ENCODE peak calls at places on chromosomes 1 and 21, in eight cellular contexts. M is GM12864; U is mesenchymal stem cell; A is naive thymus-derived CD4-positive, alpha-beta T cell; H is hepatocyte; J is fibroblast of lung; P is sigmoid colon; S is CD8-positive, alpha-beta T cell. Z is an unnamed sample.

GRCh38 chr1:118961156-118961555 is 27.0 kb downstream of the TBX15 start:
- DNase-seq in M (no peak), U (no peak), A (no peak), H (no peak), J (no peak), P (no peak), S (no peak), Z (peak)

GRCh38 chr1:78250201-78250600 is 204.4 kb downstream of the GIPC2 start:
- DNase-seq in M (no peak), U (no peak), A (no peak), H (no peak), J (no peak), P (no peak), S (no peak), Z (no peak)

GRCh38 chr1:7363481-7363880 is 407.6 kb upstream of the VAMP3 start:
- DNase-seq in M (no peak), U (no peak), A (no peak), H (no peak), J (no peak), P (no peak), S (no peak), Z (no peak)

GRCh38 chr1:162605225-162605927 is 26.9 kb upstream of the DDR2 start:
- DNase-seq in M (no peak), U (peak), A (no peak), H (peak), J (peak), P (no peak), S (no peak), Z (peak)

GRCh38 chr1:173224887-173225280 is 17.8 kb upstream of the TNFSF4 start:
- DNase-seq in M (no peak), U (no peak), A (no peak), H (no peak), J (no peak), P (no peak), S (no peak), Z (no peak)

GRCh38 chr1:7093297-7093696 is 308.0 kb downstream of the CAMTA1 start:
- DNase-seq in M (no peak), U (no peak), A (no peak), H (no peak), J (no peak), P (no peak), S (no peak), Z (no peak)

GRCh38 chr1:10663668-10664035 is 132.8 kb downstream of the CASZ1 start:
- DNase-seq in M (no peak), U (peak), A (no peak), H (peak), J (peak), P (peak), S (no peak), Z (no peak)

GRCh38 chr1:233113009-233113712 is 162.8 kb downstream of the NTPCR start:
- DNase-seq in M (no peak), U (peak), A (no peak), H (peak), J (peak), P (peak), S (no peak), Z (peak)

GRCh38 chr1:73770109-73770905 is 427.7 kb downstream of the LRRIQ3 start:
- DNase-seq in M (no peak), U (no peak), A (no peak), H (no peak), J (no peak), P (no peak), S (no peak), Z (no peak)

GRCh38 chr21:42806489-42807140 is 72.7 kb downstream of the WDR4 start:
- DNase-seq in M (no peak), U (no peak), A (no peak), H (no peak), J (no peak), P (no peak), S (no peak), Z (no peak)

GRCh38 chr1:236913371-236914037 is 90.7 kb downstream of the MT1HL1 start:
- DNase-seq in M (no peak), U (no peak), A (no peak), H (no peak), J (peak), P (no peak), S (no peak), Z (peak)

GRCh38 chr1:18814340-18815202 is 44.9 kb downstream of the TAS1R2 start:
- DNase-seq in M (no peak), U (no peak), A (no peak), H (no peak), J (peak), P (no peak), S (no peak), Z (no peak)

GRCh38 chr1:228338521-228339051 is 68.0 kb downstream of the TRIM11 start:
- DNase-seq in M (no peak), U (no peak), A (no peak), H (no peak), J (no peak), P (peak), S (no peak), Z (no peak)

GRCh38 chr1:22031214-22031962 is 21.1 kb upstream of the CDC42 start:
- DNase-seq in M (no peak), U (peak), A (peak), H (peak), J (no peak), P (peak), S (no peak), Z (no peak)

GRCh38 chr1:70910013-70910412 is 137.6 kb downstream of the PTGER3 start:
- DNase-seq in M (no peak), U (no peak), A (no peak), H (no peak), J (no peak), P (no peak), S (no peak), Z (no peak)

GRCh38 chr21:23475518-23476189 is 2131.6 kb downstream of the MRPL39 start:
- DNase-seq in M (no peak), U (no peak), A (no peak), H (no peak), J (no peak), P (no peak), S (no peak), Z (no peak)

GRCh38 chr1:232477728-232478127 is 152.2 kb downstream of the SIPA1L2 start:
- DNase-seq in M (no peak), U (peak), A (no peak), H (no peak), J (peak), P (no peak), S (no peak), Z (peak)

GRCh38 chr1:93221913-93222312 is 41.4 kb downstream of the CCDC18 start:
- DNase-seq in M (no peak), U (peak), A (no peak), H (peak), J (peak), P (no peak), S (no peak), Z (peak)

GRCh38 chr1:21510113-21510493 is 880 bp downstream of the ALPL start:
- DNase-seq in M (no peak), U (no peak), A (no peak), H (no peak), J (no peak), P (no peak), S (no peak), Z (no peak)

GRCh38 chr1:7561331-7561921 is 209.7 kb upstream of the VAMP3 start:
- DNase-seq in M (no peak), U (peak), A (no peak), H (no peak), J (no peak), P (no peak), S (no peak), Z (no peak)

GRCh38 chr1:9384751-9385245 is 92.1 kb downstream of the SPSB1 start:
- DNase-seq in M (no peak), U (peak), A (no peak), H (peak), J (no peak), P (peak), S (no peak), Z (no peak)

GRCh38 chr21:34835526-34835925 is 166.7 kb downstream of the CLIC6 start:
- DNase-seq in M (no peak), U (peak), A (no peak), H (no peak), J (no peak), P (peak), S (no peak), Z (no peak)

GRCh38 chr21:37348664-37349063 is 17.9 kb upstream of the DYRK1A start:
- DNase-seq in M (no peak), U (no peak), A (no peak), H (no peak), J (no peak), P (no peak), S (no peak), Z (no peak)

GRCh38 chr1:181423301-181423918 is 59.9 kb upstream of the CACNA1E start:
- DNase-seq in M (no peak), U (peak), A (peak), H (peak), J (peak), P (no peak), S (no peak), Z (peak)

GRCh38 chr1:98086796-98087195 is 166.0 kb upstream of the DPYD start:
- DNase-seq in M (no peak), U (peak), A (no peak), H (peak), J (peak), P (no peak), S (no peak), Z (peak)

GRCh38 chr1:111756124-111756513 is 418 bp downstream of the DDX20 start:
- DNase-seq in M (no peak), U (no peak), A (no peak), H (no peak), J (no peak), P (no peak), S (no peak), Z (no peak)

GRCh38 chr1:102937401-102937800 is 170.9 kb downstream of the COL11A1 start:
- DNase-seq in M (no peak), U (no peak), A (no peak), H (no peak), J (no peak), P (no peak), S (no peak), Z (no peak)

GRCh38 chr1:109307363-109308021 is 681 bp upstream of the MYBPHL start:
- DNase-seq in M (no peak), U (peak), A (no peak), H (peak), J (no peak), P (peak), S (no peak), Z (no peak)

GRCh38 chr1:172421974-172422604 is 1.6 kb downstream of the C1orf105 start:
- DNase-seq in M (no peak), U (no peak), A (no peak), H (no peak), J (no peak), P (no peak), S (no peak), Z (no peak)

GRCh38 chr1:233518344-233518743 is 95.6 kb upstream of the KCNK1 start:
- DNase-seq in M (peak), U (peak), A (no peak), H (peak), J (peak), P (no peak), S (no peak), Z (peak)

GRCh38 chr1:78333426-78334012 is 157.3 kb upstream of the PTGFR start:
- DNase-seq in M (peak), U (peak), A (no peak), H (peak), J (peak), P (no peak), S (no peak), Z (peak)

GRCh38 chr1:247528812-247529474 is 7.3 kb downstream of the OR2C3 start:
- DNase-seq in M (no peak), U (no peak), A (no peak), H (no peak), J (no peak), P (no peak), S (no peak), Z (peak)

GRCh38 chr1:159853417-159853816 is 9.0 kb downstream of the VSIG8 start:
- DNase-seq in M (no peak), U (no peak), A (no peak), H (no peak), J (peak), P (no peak), S (no peak), Z (no peak)
- H3K4me3 ChIP-seq in M (no peak), U (peak), A (no peak), H (peak), J (no peak), P (no peak), S (no peak), Z (no peak)

GRCh38 chr1:11788549-11789053 is 17.2 kb downstream of the MTHFR start:
- DNase-seq in M (no peak), U (no peak), A (no peak), H (no peak), J (no peak), P (no peak), S (no peak), Z (no peak)
- H3K4me3 ChIP-seq in M (no peak), U (no peak), A (no peak), H (no peak), J (no peak), P (no peak), S (no peak), Z (no peak)

GRCh38 chr1:27382950-27383627 is at the start of gene CD164L2:
- DNase-seq in M (no peak), U (no peak), A (no peak), H (peak), J (no peak), P (no peak), S (no peak), Z (no peak)
- H3K4me3 ChIP-seq in M (no peak), U (no peak), A (no peak), H (no peak), J (no peak), P (no peak), S (no peak), Z (peak)

DNA sequence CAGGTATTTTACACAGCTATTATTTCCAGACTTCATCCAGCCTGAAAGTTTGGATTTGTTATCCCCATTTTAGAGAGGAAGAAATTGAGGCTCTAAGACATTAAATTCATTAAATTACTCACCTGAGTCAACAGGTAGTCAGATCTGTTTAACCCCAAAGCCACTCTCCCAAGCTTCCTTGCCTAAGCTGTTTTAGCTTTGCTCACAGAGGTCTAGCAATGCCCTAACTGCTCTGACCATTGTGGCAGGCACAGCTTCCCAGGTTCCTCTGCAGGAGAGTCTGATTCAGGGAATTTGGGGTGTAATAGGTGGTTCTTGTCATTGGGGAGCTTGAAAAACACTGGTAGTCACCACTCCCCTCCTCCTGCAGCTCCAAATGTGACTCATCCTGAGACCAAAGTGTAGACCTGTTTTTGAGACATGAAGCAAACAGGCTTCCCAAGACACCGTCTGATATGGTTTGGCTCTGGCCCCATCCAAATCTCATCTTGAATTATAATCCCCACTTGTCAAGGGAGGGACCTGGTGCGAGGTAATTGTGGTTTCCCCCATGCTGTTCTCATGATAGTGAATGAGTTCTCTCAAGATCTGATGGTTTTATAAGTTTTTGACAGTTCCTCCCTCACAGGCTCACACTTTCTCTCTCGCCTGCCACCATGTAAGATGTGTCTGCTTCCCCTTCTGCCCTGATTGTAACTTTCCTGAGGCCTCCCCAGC is 142.8 kb upstream of the DNAH14 start:
- DNase-seq in M (no peak), U (no peak), A (no peak), H (no peak), J (peak), P (no peak), S (no peak), Z (peak)
- H3K4me3 ChIP-seq in M (no peak), U (no peak), A (no peak), H (no peak), J (no peak), P (no peak), S (no peak), Z (no peak)

GRCh38 chr1:226069818-226070489 is 7.4 kb downstream of the H3-3A start:
- DNase-seq in M (no peak), U (no peak), A (no peak), H (no peak), J (no peak), P (no peak), S (no peak), Z (no peak)

GRCh38 chr1:226063362-226064167 is 1.0 kb downstream of the H3-3A start:
- DNase-seq in M (no peak), U (peak), A (peak), H (peak), J (peak), P (peak), S (peak), Z (peak)

GRCh38 chr1:226064816-226065248 is 2.3 kb downstream of the H3-3A start:
- DNase-seq in M (no peak), U (peak), A (peak), H (peak), J (peak), P (no peak), S (no peak), Z (peak)

GRCh38 chr1:226064168-226064815 is 1.8 kb downstream of the H3-3A start:
- DNase-seq in M (no peak), U (peak), A (peak), H (no peak), J (peak), P (no peak), S (no peak), Z (peak)

GRCh38 chr1:226066415-226067077 is 4.0 kb downstream of the H3-3A start:
- DNase-seq in M (no peak), U (no peak), A (no peak), H (no peak), J (peak), P (no peak), S (no peak), Z (no peak)
- H3K4me3 ChIP-seq in M (no peak), U (no peak), A (peak), H (no peak), J (no peak), P (no peak), S (no peak), Z (no peak)

DNA sequence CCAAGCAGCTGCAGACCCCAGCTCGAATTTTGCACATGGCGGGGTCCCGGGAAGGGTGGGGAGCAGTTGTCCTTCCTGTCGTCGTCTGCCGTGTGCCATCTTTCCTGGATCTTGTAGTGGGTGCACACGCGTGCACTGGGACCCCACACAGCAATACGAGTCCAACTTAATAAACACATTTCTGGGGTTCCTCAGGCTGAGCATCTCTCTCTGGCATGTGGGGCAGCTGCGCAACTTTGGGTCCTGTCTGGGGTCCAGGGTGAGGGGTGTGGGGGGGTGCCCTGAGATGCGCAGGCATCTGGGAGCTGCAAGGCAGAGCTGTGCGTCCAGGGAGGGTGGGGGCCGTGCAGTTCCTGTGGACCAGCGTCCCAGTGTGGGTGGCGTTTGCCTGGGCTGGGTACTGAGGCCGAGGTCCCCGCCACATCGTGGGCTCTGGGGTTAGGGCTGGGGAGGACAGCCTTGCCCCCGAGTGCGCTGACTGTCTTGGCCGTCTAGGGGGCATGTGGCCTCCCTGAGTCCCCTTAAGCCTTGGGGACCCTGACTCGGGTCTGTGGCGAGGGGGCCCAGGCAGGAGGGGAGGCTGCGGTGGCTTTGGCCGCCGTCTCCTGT is 652 bp upstream of the PLEKHN1 start:
- DNase-seq in M (no peak), U (no peak), A (no peak), H (no peak), J (no peak), P (no peak), S (no peak), Z (no peak)
- H3K4me3 ChIP-seq in M (no peak), U (peak), A (no peak), H (no peak), J (no peak), P (no peak), S (no peak), Z (peak)

GRCh38 chr1:155909894-155910293 is 1.3 kb downstream of the RIT1 start:
- DNase-seq in M (no peak), U (peak), A (no peak), H (peak), J (peak), P (no peak), S (no peak), Z (peak)

GRCh38 chr1:155910621-155911121 is 478 bp downstream of the RIT1 start:
- DNase-seq in M (no peak), U (peak), A (no peak), H (peak), J (peak), P (peak), S (no peak), Z (peak)

GRCh38 chr1:155913969-155914757 is 3.0 kb upstream of the RIT1 start:
- DNase-seq in M (no peak), U (peak), A (no peak), H (no peak), J (peak), P (no peak), S (no peak), Z (no peak)

GRCh38 chr1:155911156-155912055 is at the start of gene RIT1:
- DNase-seq in M (peak), U (peak), A (peak), H (peak), J (peak), P (peak), S (peak), Z (peak)

DNA sequence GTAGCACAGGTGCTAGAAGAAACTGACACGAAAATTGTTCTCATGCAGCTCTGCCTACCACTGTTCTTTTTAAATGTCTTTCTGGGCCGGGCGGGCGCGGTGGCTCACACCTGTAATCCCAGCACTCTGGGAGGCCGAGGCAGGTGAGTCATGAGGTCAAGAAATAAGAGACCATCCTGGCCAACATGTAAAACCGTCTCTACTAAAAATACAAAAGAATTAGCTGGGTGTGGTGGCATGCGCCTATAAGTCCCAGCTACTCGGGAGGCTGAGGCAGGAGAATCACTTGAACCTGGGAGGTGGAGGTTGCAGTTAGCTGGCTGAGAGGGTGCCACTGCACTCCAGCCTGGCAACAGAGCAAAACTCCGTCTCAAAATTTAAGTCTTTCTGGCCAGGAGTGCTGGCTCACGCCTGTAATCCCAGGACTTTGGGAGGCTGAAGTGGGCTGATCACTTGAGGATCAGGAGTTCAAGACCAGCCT is 947 bp upstream of the RIT1 start:
- DNase-seq in M (no peak), U (no peak), A (no peak), H (peak), J (no peak), P (no peak), S (no peak), Z (peak)
- H3K4me3 ChIP-seq in M (no peak), U (peak), A (no peak), H (no peak), J (no peak), P (no peak), S (no peak), Z (no peak)

Z was measured in bronchial epithelial cell.